ENCODE peak calls at places on chromosomes 11 and 22, in nine cellular contexts. S, A, K, B, F, U, E, R and D are unnamed samples.
A peak's percentile ranks its signal among the peaks of the same experiment; 100 is the strongest.

GRCh38 chr11:125263268-125263790 is 98.8 kb downstream of the PKNOX2 start:
- DNase-seq in S (no peak), A (peak; percentile 99), K (no peak), B (peak; percentile 78), F (peak; percentile 100), U (no peak), E (peak; percentile 100), R (peak; percentile 83), D (no peak)

GRCh38 chr22:37777122-37777687 is 30.5 kb upstream of the GCAT start:
- DNase-seq in S (no peak), A (no peak), K (no peak), B (no peak), F (peak; percentile 41), U (no peak), E (peak; percentile 94), R (no peak), D (no peak)

GRCh38 chr11:79113099-79113498 is 327.7 kb downstream of the TENM4 start:
- DNase-seq in S (no peak), A (no peak), K (no peak), B (no peak), F (no peak), U (no peak), E (no peak), R (no peak), D (no peak)

GRCh38 chr11:128963744-128964340 is 21.2 kb upstream of the TP53AIP1 start:
- DNase-seq in S (no peak), A (no peak), K (no peak), B (no peak), F (peak; percentile 79), U (no peak), E (peak; percentile 20), R (no peak), D (no peak)

GRCh38 chr11:74438681-74439080 is 28.7 kb downstream of the KCNE3 start:
- DNase-seq in S (no peak), A (no peak), K (no peak), B (no peak), F (no peak), U (no peak), E (no peak), R (no peak), D (no peak)

GRCh38 chr11:2382927-2383822 is 6.1 kb downstream of the CD81 start:
- DNase-seq in S (no peak), A (no peak), K (no peak), B (no peak), F (peak; percentile 53), U (no peak), E (peak; percentile 63), R (peak; percentile 53), D (no peak)

GRCh38 chr11:111253630-111254029 is 8.1 kb downstream of the POU2AF2 start:
- DNase-seq in S (no peak), A (no peak), K (no peak), B (no peak), F (no peak), U (no peak), E (no peak), R (no peak), D (no peak)

GRCh38 chr11:4068962-4069361 is 25.6 kb upstream of the RRM1 start:
- DNase-seq in S (no peak), A (no peak), K (no peak), B (no peak), F (no peak), U (no peak), E (no peak), R (peak; percentile 35), D (no peak)

GRCh38 chr11:101288392-101288791 is 158.8 kb upstream of the PGR start:
- DNase-seq in S (no peak), A (no peak), K (no peak), B (no peak), F (peak; percentile 35), U (no peak), E (no peak), R (no peak), D (no peak)

GRCh38 chr11:124748481-124749338 is 3.3 kb downstream of the VSIG2 start:
- DNase-seq in S (no peak), A (no peak), K (no peak), B (no peak), F (no peak), U (no peak), E (peak; percentile 56), R (no peak), D (no peak)

GRCh38 chr11:123519055-123519796 is 89.2 kb downstream of the GRAMD1B start:
- DNase-seq in S (no peak), A (no peak), K (no peak), B (peak; percentile 6), F (peak; percentile 44), U (no peak), E (peak; percentile 27), R (peak; percentile 66), D (peak; percentile 24)

GRCh38 chr11:134716582-134716981 is 304.5 kb upstream of the B3GAT1 start:
- DNase-seq in S (no peak), A (no peak), K (no peak), B (no peak), F (no peak), U (no peak), E (no peak), R (no peak), D (no peak)

GRCh38 chr11:118903204-118904015 is 19.7 kb downstream of the CXCR5 start:
- DNase-seq in S (no peak), A (no peak), K (no peak), B (no peak), F (no peak), U (no peak), E (no peak), R (no peak), D (no peak)

GRCh38 chr11:10807629-10808552 is 835 bp downstream of the EIF4G2 start:
- DNase-seq in S (no peak), A (peak; percentile 5), K (peak; percentile 44), B (peak; percentile 13), F (peak; percentile 58), U (peak; percentile 45), E (peak; percentile 37), R (peak; percentile 40), D (peak; percentile 42)

GRCh38 chr11:3109434-3109833 is 52.2 kb upstream of the CARS1 start:
- DNase-seq in S (no peak), A (no peak), K (no peak), B (no peak), F (no peak), U (no peak), E (no peak), R (no peak), D (no peak)

GRCh38 chr22:22450343-22450839 is 58.2 kb downstream of the ZNF280B start:
- DNase-seq in S (no peak), A (no peak), K (no peak), B (peak; percentile 17), F (no peak), U (no peak), E (no peak), R (peak; percentile 71), D (no peak)

GRCh38 chr22:27602390-27602789 is 199.2 kb downstream of the MN1 start:
- DNase-seq in S (no peak), A (no peak), K (no peak), B (no peak), F (no peak), U (no peak), E (no peak), R (no peak), D (no peak)

GRCh38 chr22:28283025-28283654 is 364.1 kb upstream of the PITPNB start:
- DNase-seq in S (no peak), A (peak; percentile 31), K (no peak), B (no peak), F (no peak), U (no peak), E (peak; percentile 52), R (no peak), D (no peak)

GRCh38 chr11:109033627-109034340 is 368.9 kb downstream of the DDX10 start:
- DNase-seq in S (no peak), A (peak; percentile 94), K (no peak), B (no peak), F (no peak), U (no peak), E (peak; percentile 89), R (no peak), D (no peak)

GRCh38 chr11:113272927-113273615 is 41.3 kb upstream of the TTC12 start:
- DNase-seq in S (no peak), A (no peak), K (no peak), B (no peak), F (no peak), U (no peak), E (no peak), R (no peak), D (no peak)

GRCh38 chr11:67113231-67113721 is 5.8 kb upstream of the KDM2A start:
- DNase-seq in S (no peak), A (no peak), K (no peak), B (no peak), F (no peak), U (no peak), E (no peak), R (no peak), D (no peak)

GRCh38 chr22:32803020-32803758 is 1.7 kb downstream of the TIMP3 start:
- DNase-seq in S (no peak), A (no peak), K (no peak), B (no peak), F (peak; percentile 65), U (no peak), E (peak; percentile 70), R (no peak), D (no peak)

GRCh38 chr11:123559418-123559817 is 95.0 kb downstream of the SCN3B start:
- DNase-seq in S (no peak), A (no peak), K (no peak), B (no peak), F (no peak), U (no peak), E (peak; percentile 36), R (no peak), D (no peak)

GRCh38 chr22:43209523-43209890 is 22.6 kb upstream of the TTLL12 start:
- DNase-seq in S (no peak), A (no peak), K (no peak), B (no peak), F (no peak), U (no peak), E (no peak), R (no peak), D (no peak)

GRCh38 chr11:33690290-33691050 is 10.2 kb downstream of the C11orf91 start:
- DNase-seq in S (no peak), A (peak; percentile 95), K (no peak), B (peak; percentile 41), F (no peak), U (no peak), E (peak; percentile 99), R (peak; percentile 81), D (no peak)